ENCODE peak calls at places on chromosomes 5 and 9, in six cellular contexts. One of them, this sample, is unnamed.

GRCh38 chr5:147547730-147548129 is 37.9 kb upstream of the DPYSL3 start:
- DNase-seq in aorta: no peak
- DNase-seq in H9: no peak
- DNase-seq in SJSA1: no peak
- DNase-seq in CD8-positive, alpha-beta memory T cell: no peak
- DNase-seq in cardiac muscle cell: peak; percentile 74
- DNase-seq in this sample: no peak

GRCh38 chr5:43000198-43000840 is 39.8 kb downstream of the ANXA2R start:
- DNase-seq in aorta: no peak
- DNase-seq in H9: peak; percentile 74
- DNase-seq in SJSA1: no peak
- DNase-seq in CD8-positive, alpha-beta memory T cell: no peak
- DNase-seq in cardiac muscle cell: peak; percentile 59
- DNase-seq in this sample: no peak

GRCh38 chr9:15873573-15874177 is 320.8 kb downstream of the CCDC171 start:
- DNase-seq in aorta: no peak
- DNase-seq in H9: no peak
- DNase-seq in SJSA1: peak; percentile 19
- DNase-seq in CD8-positive, alpha-beta memory T cell: peak; percentile 5
- DNase-seq in cardiac muscle cell: peak; percentile 82
- DNase-seq in this sample: peak; percentile 4

GRCh38 chr9:3330792-3331420 is 194.9 kb downstream of the RFX3 start:
- DNase-seq in aorta: no peak
- DNase-seq in H9: no peak
- DNase-seq in SJSA1: no peak
- DNase-seq in CD8-positive, alpha-beta memory T cell: no peak
- DNase-seq in cardiac muscle cell: peak; percentile 27
- DNase-seq in this sample: no peak

GRCh38 chr9:134192951-134193731 is 28.8 kb upstream of the RNU6ATAC start:
- DNase-seq in aorta: peak; percentile 54
- DNase-seq in H9: no peak
- DNase-seq in SJSA1: no peak
- DNase-seq in CD8-positive, alpha-beta memory T cell: no peak
- DNase-seq in cardiac muscle cell: no peak
- DNase-seq in this sample: no peak

GRCh38 chr5:129204525-129204924 is 110.0 kb downstream of the ISOC1 start:
- DNase-seq in aorta: no peak
- DNase-seq in H9: no peak
- DNase-seq in SJSA1: no peak
- DNase-seq in CD8-positive, alpha-beta memory T cell: no peak
- DNase-seq in cardiac muscle cell: peak; percentile 14
- DNase-seq in this sample: no peak

GRCh38 chr9:125706661-125707539 is at the start of gene MAPKAP1:
- DNase-seq in aorta: peak; percentile 99
- DNase-seq in H9: peak; percentile 98
- DNase-seq in SJSA1: peak; percentile 89
- DNase-seq in CD8-positive, alpha-beta memory T cell: peak; percentile 88
- DNase-seq in cardiac muscle cell: peak; percentile 98
- DNase-seq in this sample: peak; percentile 91

GRCh38 chr9:109641079-109641659 is 138.8 kb upstream of the PALM2AKAP2 start:
- DNase-seq in aorta: no peak
- DNase-seq in H9: no peak
- DNase-seq in SJSA1: no peak
- DNase-seq in CD8-positive, alpha-beta memory T cell: no peak
- DNase-seq in cardiac muscle cell: no peak
- DNase-seq in this sample: no peak

GRCh38 chr5:178267245-178267644 is 34.6 kb upstream of the PHYKPL start:
- DNase-seq in aorta: no peak
- DNase-seq in H9: no peak
- DNase-seq in SJSA1: no peak
- DNase-seq in CD8-positive, alpha-beta memory T cell: no peak
- DNase-seq in cardiac muscle cell: no peak
- DNase-seq in this sample: no peak

GRCh38 chr5:81228084-81228483 is 5.0 kb upstream of the CKMT2 start:
- DNase-seq in aorta: no peak
- DNase-seq in H9: no peak
- DNase-seq in SJSA1: no peak
- DNase-seq in CD8-positive, alpha-beta memory T cell: no peak
- DNase-seq in cardiac muscle cell: no peak
- DNase-seq in this sample: no peak

GRCh38 chr5:142070734-142071133 is 37.8 kb upstream of the NDFIP1 start:
- DNase-seq in aorta: no peak
- DNase-seq in H9: no peak
- DNase-seq in SJSA1: no peak
- DNase-seq in CD8-positive, alpha-beta memory T cell: no peak
- DNase-seq in cardiac muscle cell: no peak
- DNase-seq in this sample: no peak

GRCh38 chr5:33788922-33789321 is 102.9 kb downstream of the ADAMTS12 start:
- DNase-seq in aorta: no peak
- DNase-seq in H9: no peak
- DNase-seq in SJSA1: peak; percentile 71
- DNase-seq in CD8-positive, alpha-beta memory T cell: no peak
- DNase-seq in cardiac muscle cell: peak; percentile 91
- DNase-seq in this sample: no peak

GRCh38 chr5:174624754-174625506 is 99.5 kb upstream of the MSX2 start:
- DNase-seq in aorta: no peak
- DNase-seq in H9: no peak
- DNase-seq in SJSA1: no peak
- DNase-seq in CD8-positive, alpha-beta memory T cell: no peak
- DNase-seq in cardiac muscle cell: peak; percentile 81
- DNase-seq in this sample: no peak

GRCh38 chr9:73423891-73424290 is 272.2 kb downstream of the ANXA1 start:
- DNase-seq in aorta: no peak
- DNase-seq in H9: no peak
- DNase-seq in SJSA1: no peak
- DNase-seq in CD8-positive, alpha-beta memory T cell: no peak
- DNase-seq in cardiac muscle cell: no peak
- DNase-seq in this sample: no peak

GRCh38 chr9:127397722-127398647 is 1.0 kb downstream of the SLC2A8 start:
- DNase-seq in aorta: peak; percentile 86
- DNase-seq in H9: peak; percentile 52
- DNase-seq in SJSA1: peak; percentile 69
- DNase-seq in CD8-positive, alpha-beta memory T cell: peak; percentile 35
- DNase-seq in cardiac muscle cell: peak; percentile 19
- DNase-seq in this sample: no peak

GRCh38 chr9:134728021-134728795 is 86.6 kb downstream of the COL5A1 start:
- DNase-seq in aorta: no peak
- DNase-seq in H9: no peak
- DNase-seq in SJSA1: no peak
- DNase-seq in CD8-positive, alpha-beta memory T cell: no peak
- DNase-seq in cardiac muscle cell: no peak
- DNase-seq in this sample: no peak

GRCh38 chr5:66306844-66307315 is 162.8 kb downstream of the SREK1 start:
- DNase-seq in aorta: no peak
- DNase-seq in H9: no peak
- DNase-seq in SJSA1: no peak
- DNase-seq in CD8-positive, alpha-beta memory T cell: no peak
- DNase-seq in cardiac muscle cell: peak; percentile 74
- DNase-seq in this sample: no peak

DNA sequence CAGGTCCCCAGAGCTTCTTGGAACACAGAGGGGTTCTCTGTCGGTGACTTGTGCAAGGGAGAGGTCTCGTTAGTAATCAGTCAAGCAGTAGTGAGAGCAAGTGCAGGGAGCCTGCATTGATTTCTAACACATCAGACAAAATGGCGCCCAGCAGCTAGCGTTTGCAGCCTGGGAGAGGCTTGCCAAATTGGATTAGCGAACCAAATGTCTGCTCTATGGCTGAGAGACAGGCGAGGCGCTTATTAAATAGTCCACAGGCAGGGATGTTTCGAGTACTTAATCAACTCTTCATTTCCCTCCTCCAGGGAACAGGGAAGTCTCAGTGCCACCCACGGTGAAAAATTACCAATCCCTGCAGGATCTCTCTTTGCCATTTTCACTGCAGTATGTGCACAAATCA is 131.4 kb upstream of the SHB start:
- DNase-seq in aorta: no peak
- DNase-seq in H9: no peak
- DNase-seq in SJSA1: no peak
- DNase-seq in CD8-positive, alpha-beta memory T cell: no peak
- DNase-seq in cardiac muscle cell: no peak
- DNase-seq in this sample: no peak
- H3K4me1 ChIP-seq in aorta: no peaks in the 10 kb centered on the region
- H3K4me1 ChIP-seq in H9: no peaks in the 10 kb centered on the region
- H3K4me1 ChIP-seq in SJSA1: no peaks in the 10 kb centered on the region
- H3K4me1 ChIP-seq in CD8-positive, alpha-beta memory T cell: no peaks in the 10 kb centered on the region
- H3K4me1 ChIP-seq in cardiac muscle cell: no peaks in the 10 kb centered on the region
- H3K4me1 ChIP-seq in this sample: no peaks in the 10 kb centered on the region

GRCh38 chr5:153122416-153122815 is 368.1 kb upstream of the GRIA1 start:
- DNase-seq in aorta: no peak
- DNase-seq in H9: no peak
- DNase-seq in SJSA1: no peak
- DNase-seq in CD8-positive, alpha-beta memory T cell: no peak
- DNase-seq in cardiac muscle cell: no peak
- DNase-seq in this sample: no peak
- H3K27me3 ChIP-seq in aorta: no peaks in the 10 kb centered on the region
- H3K27me3 ChIP-seq in H9: no peaks in the 10 kb centered on the region
- H3K27me3 ChIP-seq in SJSA1: no peaks in the 10 kb centered on the region
- H3K27me3 ChIP-seq in CD8-positive, alpha-beta memory T cell: no peaks in the 10 kb centered on the region
- H3K27me3 ChIP-seq in cardiac muscle cell: no peaks in the 10 kb centered on the region
- H3K27me3 ChIP-seq in this sample: no peaks in the 10 kb centered on the region

GRCh38 chr5:56307714-56308346 is 74.7 kb upstream of the ANKRD55 start:
- DNase-seq in aorta: no peak
- DNase-seq in H9: no peak
- DNase-seq in SJSA1: no peak
- DNase-seq in CD8-positive, alpha-beta memory T cell: no peak
- DNase-seq in cardiac muscle cell: peak; percentile 37
- DNase-seq in this sample: no peak
- H3K4me1 ChIP-seq in aorta: no peaks in the 10 kb centered on the region
- H3K4me1 ChIP-seq in H9: peaks cover 2% of the 10 kb centered on the region
- H3K4me1 ChIP-seq in SJSA1: peaks cover 14% of the 10 kb centered on the region
- H3K4me1 ChIP-seq in CD8-positive, alpha-beta memory T cell: no peaks in the 10 kb centered on the region
- H3K4me1 ChIP-seq in cardiac muscle cell: peaks cover 11% of the 10 kb centered on the region
- H3K4me1 ChIP-seq in this sample: no peaks in the 10 kb centered on the region

DNA sequence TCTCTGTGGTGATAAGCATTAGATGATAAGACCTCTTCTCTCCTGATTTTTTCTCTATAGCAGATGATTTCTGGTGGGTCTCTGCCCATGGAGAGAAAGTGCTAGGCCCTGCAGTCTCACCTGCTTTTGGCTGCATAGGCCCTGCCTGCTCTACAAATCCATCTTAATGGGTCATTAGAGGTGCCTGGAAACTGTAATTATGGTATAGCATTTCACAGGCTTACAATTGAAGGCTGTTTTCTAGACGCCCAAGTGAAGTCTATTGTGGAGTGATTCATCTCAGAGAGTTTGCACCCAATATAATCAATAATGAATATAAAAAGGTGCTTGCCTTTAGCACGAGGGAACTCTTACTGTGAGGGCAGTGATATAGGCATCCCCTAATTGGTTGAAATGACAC is 33.8 kb downstream of the NEUROG1 start:
- DNase-seq in aorta: no peak
- DNase-seq in H9: no peak
- DNase-seq in SJSA1: no peak
- DNase-seq in CD8-positive, alpha-beta memory T cell: no peak
- DNase-seq in cardiac muscle cell: no peak
- DNase-seq in this sample: no peak
- H3K27me3 ChIP-seq in aorta: no peaks in the 10 kb centered on the region
- H3K27me3 ChIP-seq in H9: peaks cover 3% of the 10 kb centered on the region
- H3K27me3 ChIP-seq in SJSA1: no peaks in the 10 kb centered on the region
- H3K27me3 ChIP-seq in CD8-positive, alpha-beta memory T cell: no peaks in the 10 kb centered on the region
- H3K27me3 ChIP-seq in cardiac muscle cell: peaks cover 94% of the 10 kb centered on the region
- H3K27me3 ChIP-seq in this sample: peaks cover 12% of the 10 kb centered on the region

GRCh38 chr9:22649384-22649783 is 202.8 kb downstream of the DMRTA1 start:
- DNase-seq in aorta: no peak
- DNase-seq in H9: no peak
- DNase-seq in SJSA1: no peak
- DNase-seq in CD8-positive, alpha-beta memory T cell: no peak
- DNase-seq in cardiac muscle cell: no peak
- DNase-seq in this sample: no peak

GRCh38 chr9:22654833-22655232 is 208.2 kb downstream of the DMRTA1 start:
- DNase-seq in aorta: no peak
- DNase-seq in H9: no peak
- DNase-seq in SJSA1: no peak
- DNase-seq in CD8-positive, alpha-beta memory T cell: no peak
- DNase-seq in cardiac muscle cell: no peak
- DNase-seq in this sample: no peak

GRCh38 chr9:22645893-22646292 is 199.3 kb downstream of the DMRTA1 start:
- DNase-seq in aorta: no peak
- DNase-seq in H9: no peak
- DNase-seq in SJSA1: no peak
- DNase-seq in CD8-positive, alpha-beta memory T cell: no peak
- DNase-seq in cardiac muscle cell: no peak
- DNase-seq in this sample: no peak

DNA sequence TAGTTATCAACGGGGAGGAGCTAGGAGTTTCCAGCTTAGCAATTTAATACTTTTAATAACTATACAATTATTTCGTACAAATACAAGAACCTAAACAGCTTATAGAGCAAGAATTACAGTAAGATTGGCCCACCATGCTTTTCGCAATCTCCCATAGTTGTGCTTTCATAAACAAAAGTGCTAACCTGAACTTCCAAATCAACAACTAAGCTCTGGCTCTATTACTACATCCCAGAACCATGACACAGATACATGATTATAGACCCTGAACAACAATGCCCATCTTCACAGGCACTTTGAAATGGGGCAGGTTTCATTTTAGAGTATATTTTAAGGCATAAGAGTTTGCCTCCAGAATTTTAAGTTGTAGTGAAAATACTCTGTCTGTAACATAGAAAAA is 203.5 kb downstream of the DMRTA1 start:
- DNase-seq in aorta: no peak
- DNase-seq in H9: no peak
- DNase-seq in SJSA1: no peak
- DNase-seq in CD8-positive, alpha-beta memory T cell: no peak
- DNase-seq in cardiac muscle cell: no peak
- DNase-seq in this sample: no peak
- H3K4me1 ChIP-seq in aorta: no peaks in the 10 kb centered on the region
- H3K4me1 ChIP-seq in H9: no peaks in the 10 kb centered on the region
- H3K4me1 ChIP-seq in SJSA1: no peaks in the 10 kb centered on the region
- H3K4me1 ChIP-seq in CD8-positive, alpha-beta memory T cell: no peaks in the 10 kb centered on the region
- H3K4me1 ChIP-seq in cardiac muscle cell: no peaks in the 10 kb centered on the region
- H3K4me1 ChIP-seq in this sample: no peaks in the 10 kb centered on the region